ENCODE peak calls at places on chromosome 7, in five cellular contexts. U is endothelial cell of umbilical vein, J is NB4, H is IMR-90, M is uterus. X is an unnamed sample.

GRCh38 chr7:74271742-74272141 is 17.5 kb upstream of the CLIP2 start:
- DNase-seq in U (peak; percentile 40), J (peak; percentile 82), H (no peak), M (no peak), X (no peak)

GRCh38 chr7:91557789-91558396 is 293.7 kb downstream of the FZD1 start:
- DNase-seq in U (peak; percentile 7), J (no peak), H (peak; percentile 39), M (peak; percentile 28), X (peak; percentile 65)

GRCh38 chr7:42012786-42013360 is 224.1 kb downstream of the GLI3 start:
- DNase-seq in U (no peak), J (no peak), H (no peak), M (no peak), X (no peak)

GRCh38 chr7:79284226-79284625 is 169.2 kb downstream of the MAGI2 start:
- DNase-seq in U (no peak), J (no peak), H (peak; percentile 63), M (no peak), X (no peak)

GRCh38 chr7:140036224-140036651 is 26.5 kb downstream of the PARP12 start:
- DNase-seq in U (no peak), J (peak; percentile 85), H (no peak), M (no peak), X (peak; percentile 52)

GRCh38 chr7:142539901-142540300 is 209.4 kb upstream of the PRSS1 start:
- DNase-seq in U (peak; percentile 72), J (no peak), H (peak; percentile 90), M (no peak), X (peak; percentile 39)

GRCh38 chr7:95788288-95788687 is 15.9 kb downstream of the DYNC1I1 start:
- DNase-seq in U (no peak), J (no peak), H (no peak), M (no peak), X (no peak)

GRCh38 chr7:116284390-116284789 is 74.1 kb downstream of the TES start:
- DNase-seq in U (no peak), J (no peak), H (peak; percentile 31), M (no peak), X (no peak)

GRCh38 chr7:152588350-152588749 is 87.6 kb downstream of the XRCC2 start:
- DNase-seq in U (no peak), J (no peak), H (peak; percentile 53), M (no peak), X (peak; percentile 88)

GRCh38 chr7:74655324-74655723 is 2.2 kb upstream of the GTF2I start:
- DNase-seq in U (no peak), J (no peak), H (peak; percentile 38), M (no peak), X (peak; percentile 28)

GRCh38 chr7:101559586-101559985 is 69.5 kb downstream of the MYL10 start:
- DNase-seq in U (no peak), J (no peak), H (no peak), M (no peak), X (no peak)

GRCh38 chr7:108234281-108234680 is 104.1 kb upstream of the LAMB4 start:
- DNase-seq in U (peak; percentile 75), J (no peak), H (peak; percentile 40), M (no peak), X (no peak)

GRCh38 chr7:101848168-101848951 is 30.9 kb downstream of the CUX1 start:
- DNase-seq in U (no peak), J (peak; percentile 30), H (no peak), M (no peak), X (no peak)

GRCh38 chr7:141460781-141461715 is 90.2 kb upstream of the AGK start:
- DNase-seq in U (no peak), J (no peak), H (no peak), M (peak; percentile 36), X (peak; percentile 4)

GRCh38 chr7:54788664-54789063 is 29.7 kb upstream of the SEC61G start:
- DNase-seq in U (peak; percentile 78), J (peak; percentile 69), H (peak; percentile 96), M (no peak), X (peak; percentile 85)

GRCh38 chr7:140656548-140657515 is 15.9 kb upstream of the ADCK2 start:
- DNase-seq in U (peak; percentile 43), J (peak; percentile 95), H (peak; percentile 70), M (peak; percentile 52), X (peak; percentile 86)

GRCh38 chr7:116630932-116631449 is 41.0 kb upstream of the MET start:
- DNase-seq in U (no peak), J (peak; percentile 88), H (peak; percentile 82), M (no peak), X (peak; percentile 90)

GRCh38 chr7:153590571-153590970 is 461.6 kb upstream of the DPP6 start:
- DNase-seq in U (no peak), J (no peak), H (no peak), M (no peak), X (no peak)

GRCh38 chr7:141231018-141231792 is 157.3 kb downstream of the TMEM178B start:
- DNase-seq in U (no peak), J (peak; percentile 28), H (peak; percentile 19), M (no peak), X (peak; percentile 26)

GRCh38 chr7:142870147-142870559 is 15.3 kb downstream of the EPHB6 start:
- DNase-seq in U (no peak), J (no peak), H (no peak), M (no peak), X (no peak)

GRCh38 chr7:24898691-24899090 is 81.3 kb downstream of the OSBPL3 start:
- DNase-seq in U (no peak), J (no peak), H (peak; percentile 61), M (no peak), X (no peak)

GRCh38 chr7:110397927-110398660 is 692.8 kb upstream of the LRRN3 start:
- DNase-seq in U (no peak), J (no peak), H (no peak), M (no peak), X (no peak)

GRCh38 chr7:121401896-121402295 is 5.8 kb upstream of the FAM3C start:
- DNase-seq in U (no peak), J (no peak), H (no peak), M (no peak), X (peak; percentile 42)

GRCh38 chr7:12961910-12962309 is 274.5 kb downstream of the ARL4A start:
- DNase-seq in U (no peak), J (no peak), H (no peak), M (no peak), X (no peak)

DNA sequence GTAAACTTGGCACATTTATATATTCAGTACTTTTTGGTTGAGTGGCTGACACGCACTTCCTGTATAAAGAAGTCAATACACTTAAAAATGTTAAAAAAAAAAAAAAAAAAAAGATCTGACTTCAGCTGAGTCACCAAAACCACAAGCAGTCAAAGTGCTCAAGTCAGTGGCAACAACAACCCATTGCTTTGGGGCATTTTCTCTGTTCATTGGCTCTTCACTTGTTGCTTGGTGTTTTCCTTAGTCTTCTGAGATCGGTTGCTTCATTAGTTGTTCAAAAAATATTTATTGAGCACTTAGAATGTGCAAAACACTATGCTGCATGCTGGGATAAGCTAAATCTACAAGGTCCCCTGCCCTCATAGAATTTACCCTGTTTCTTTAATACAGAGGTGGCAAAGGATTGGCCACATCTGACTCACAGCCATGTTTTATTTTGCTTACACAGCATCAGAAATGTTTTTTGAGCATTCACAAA is 63.7 kb downstream of the ZNRF2 start:
- DNase-seq in U (peak; percentile 76), J (peak; percentile 93), H (peak; percentile 88), M (no peak), X (peak; percentile 90)
- H3K4me3 ChIP-seq in U (no peak overlapping the region), J (peak overlapping the region; percentile 42), H (no peak overlapping the region), M (no peak overlapping the region), X (no peak overlapping the region)

GRCh38 chr7:150381785-150382122 is 2.6 kb downstream of the ZNF775 start:
- DNase-seq in U (no peak), J (no peak), H (no peak), M (no peak), X (no peak)

GRCh38 chr7:150378853-150379589 is at the start of gene ZNF775:
- DNase-seq in U (peak; percentile 93), J (peak; percentile 99), H (peak; percentile 89), M (peak; percentile 94), X (peak; percentile 93)

GRCh38 chr7:150379590-150380379 is 655 bp downstream of the ZNF775 start:
- DNase-seq in U (peak; percentile 41), J (peak; percentile 59), H (no peak), M (no peak), X (no peak)

GRCh38 chr7:150381096-150381495 is 2.0 kb downstream of the ZNF775 start:
- DNase-seq in U (no peak), J (no peak), H (no peak), M (no peak), X (no peak)

GRCh38 chr7:150380463-150380862 is 1.3 kb downstream of the ZNF775 start:
- DNase-seq in U (no peak), J (no peak), H (no peak), M (no peak), X (no peak)
- H3K4me3 ChIP-seq in U (peak overlapping the region; percentile 85), J (peak overlapping the region; percentile 78), H (no peak overlapping the region), M (no peak overlapping the region), X (peak overlapping the region; percentile 88)

GRCh38 chr7:997404-998395 is 14.7 kb downstream of the CYP2W1 start:
- DNase-seq in U (no peak), J (no peak), H (no peak), M (no peak), X (no peak)

GRCh38 chr7:999149-999883 is 16.3 kb downstream of the CYP2W1 start:
- DNase-seq in U (no peak), J (no peak), H (no peak), M (no peak), X (no peak)

GRCh38 chr7:996089-996872 is 13.3 kb downstream of the CYP2W1 start:
- DNase-seq in U (no peak), J (no peak), H (no peak), M (no peak), X (no peak)

GRCh38 chr7:1000594-1000935 is 17.6 kb downstream of the CYP2W1 start:
- DNase-seq in U (no peak), J (no peak), H (no peak), M (no peak), X (no peak)

GRCh38 chr7:999921-1000593 is 17.1 kb downstream of the CYP2W1 start:
- DNase-seq in U (no peak), J (no peak), H (no peak), M (no peak), X (no peak)
- H3K4me3 ChIP-seq in U (no peak overlapping the region), J (no peak overlapping the region), H (no peak overlapping the region), M (no peak overlapping the region), X (no peak overlapping the region)

GRCh38 chr7:83148776-83149175 is 13.9 kb downstream of the PCLO start:
- DNase-seq in U (peak; percentile 37), J (no peak), H (no peak), M (no peak), X (no peak)

GRCh38 chr7:83153419-83153818 is 9.3 kb downstream of the PCLO start:
- DNase-seq in U (no peak), J (no peak), H (no peak), M (no peak), X (no peak)

GRCh38 chr7:83155407-83155806 is 7.3 kb downstream of the PCLO start:
- DNase-seq in U (no peak), J (no peak), H (no peak), M (no peak), X (no peak)

GRCh38 chr7:83150310-83150709 is 12.4 kb downstream of the PCLO start:
- DNase-seq in U (no peak), J (no peak), H (no peak), M (no peak), X (no peak)

DNA sequence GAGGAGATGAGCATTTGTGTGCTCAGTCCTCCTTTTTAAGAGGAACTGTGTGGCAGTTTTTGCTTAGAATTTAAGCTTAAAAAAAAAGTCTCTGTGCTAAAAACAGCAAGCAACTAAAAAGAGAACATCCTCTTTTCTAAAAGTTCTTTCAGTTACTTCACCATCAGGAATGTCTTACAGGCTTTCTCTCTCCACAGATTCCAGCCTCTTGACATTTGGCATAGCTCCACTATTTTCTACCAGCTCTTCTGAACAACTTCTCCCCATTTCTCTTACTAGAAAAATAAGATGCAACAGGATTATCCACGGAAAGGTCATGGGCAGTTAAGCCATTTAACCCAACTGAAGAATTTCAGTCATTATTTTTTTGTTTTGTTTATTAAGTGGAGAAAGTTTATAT is 13.2 kb downstream of the PCLO start:
- DNase-seq in U (no peak), J (no peak), H (peak; percentile 1), M (no peak), X (no peak)
- H3K4me3 ChIP-seq in U (no peak overlapping the region), J (no peak overlapping the region), H (no peak overlapping the region), M (no peak overlapping the region), X (no peak overlapping the region)

X was measured in fibroblast of villous mesenchyme.